ENCODE peak calls at places on chromosomes 2 and 18, in nine cellular contexts. S, Z, D, N, O, W, M, X and P are unnamed samples.

GRCh38 chr18:5627756-5628511 is 84.1 kb upstream of the EPB41L3 start:
- DNase-seq in X (no peak), W (no peak), M (no peak), Z (no peak), O (no peak), S (no peak), D (no peak), N (no peak), P (no peak)

GRCh38 chr18:32328379-32328778 is 138.5 kb downstream of the MEP1B start:
- DNase-seq in M (no peak), D (no peak), S (no peak), X (peak), W (no peak), N (no peak), Z (no peak), O (no peak), P (peak)

GRCh38 chr2:140392824-140393223 is 1612.6 kb upstream of the NXPH2 start:
- DNase-seq in D (no peak), X (peak), W (no peak), S (no peak), Z (no peak), M (no peak), N (no peak), O (no peak), P (peak)

GRCh38 chr2:127085260-127085666 is 21.7 kb downstream of the BIN1 start:
- DNase-seq in W (no peak), O (no peak), S (no peak), X (no peak), Z (no peak), D (no peak), M (peak), N (no peak), P (no peak)

GRCh38 chr2:55092439-55092838 is 42.2 kb upstream of the RTN4 start:
- DNase-seq in D (no peak), S (no peak), M (no peak), X (no peak), W (no peak), O (peak), Z (no peak), N (no peak), P (no peak)

GRCh38 chr18:35005963-35006577 is 35.1 kb upstream of the MAPRE2 start:
- DNase-seq in O (no peak), W (no peak), Z (peak), D (no peak), X (peak), S (no peak), M (no peak), N (no peak), P (peak)

GRCh38 chr2:176637497-176638166 is 368.4 kb downstream of the MTX2 start:
- DNase-seq in X (peak), Z (no peak), W (peak), N (peak), D (peak), O (peak), S (peak), M (peak), P (peak)

GRCh38 chr2:98460573-98461560 is 16.2 kb downstream of the INPP4A start:
- DNase-seq in W (peak), Z (no peak), S (peak), N (no peak), M (no peak), O (no peak), D (peak), X (no peak), P (no peak)

GRCh38 chr2:216590780-216591179 is 42.4 kb upstream of the IGFBP2 start:
- DNase-seq in S (no peak), W (peak), N (no peak), D (peak), X (peak), O (peak), Z (no peak), M (no peak), P (peak)

GRCh38 chr2:180990337-180990736 is 9.9 kb downstream of the UBE2E3 start:
- DNase-seq in O (no peak), Z (no peak), W (no peak), S (no peak), M (no peak), N (no peak), D (no peak), X (no peak), P (peak)

GRCh38 chr2:74567862-74568261 is 13.3 kb downstream of the DOK1 start:
- DNase-seq in S (no peak), N (no peak), O (no peak), X (peak), M (no peak), W (no peak), Z (no peak), D (no peak), P (peak)

GRCh38 chr2:107810734-107811133 is 16.0 kb upstream of the RGPD4 start:
- DNase-seq in S (no peak), N (no peak), W (no peak), Z (no peak), D (no peak), X (no peak), O (no peak), M (no peak), P (no peak)

GRCh38 chr2:10161206-10161931 is 38.8 kb downstream of the RRM2 start:
- DNase-seq in S (peak), W (no peak), O (peak), D (no peak), Z (no peak), X (peak), M (no peak), N (no peak), P (peak)

GRCh38 chr2:86441392-86441788 is 219 bp downstream of the KDM3A start:
- DNase-seq in W (no peak), O (no peak), S (no peak), D (no peak), N (no peak), Z (no peak), X (no peak), M (no peak), P (no peak)

GRCh38 chr18:59540819-59541218 is 156.4 kb downstream of the CCBE1 start:
- DNase-seq in W (no peak), S (no peak), N (no peak), X (peak), D (no peak), O (no peak), Z (no peak), M (no peak), P (peak)

GRCh38 chr2:230220347-230220969 is 674 bp upstream of the SP110 start:
- DNase-seq in W (no peak), N (no peak), D (no peak), M (no peak), S (no peak), O (no peak), Z (no peak), X (no peak), P (no peak)

GRCh38 chr2:41042343-41042742 is 590.5 kb upstream of the SLC8A1 start:
- DNase-seq in O (no peak), S (no peak), W (no peak), N (no peak), X (peak), D (no peak), Z (no peak), M (no peak), P (peak)

GRCh38 chr2:176501652-176502051 is 232.4 kb downstream of the MTX2 start:
- DNase-seq in M (no peak), O (no peak), D (no peak), X (no peak), S (no peak), N (no peak), Z (no peak), W (no peak), P (no peak)

GRCh38 chr2:99256677-99257076 is 1.2 kb upstream of the LYG2 start:
- DNase-seq in N (no peak), M (no peak), D (no peak), S (no peak), W (no peak), Z (no peak), X (no peak), O (no peak), P (no peak)

GRCh38 chr2:226307440-226308365 is 491.9 kb downstream of the IRS1 start:
- DNase-seq in O (no peak), D (no peak), Z (no peak), W (no peak), N (no peak), M (no peak), S (no peak), X (no peak), P (no peak)

GRCh38 chr2:188293601-188294482 is 2.2 kb downstream of the GULP1 start:
- DNase-seq in N (peak), M (peak), X (peak), D (peak), Z (peak), W (peak), S (no peak), O (peak), P (peak)

GRCh38 chr2:173432049-173432754 is 77.5 kb downstream of the CDCA7 start:
- DNase-seq in O (no peak), S (no peak), W (no peak), N (no peak), D (no peak), X (peak), Z (no peak), M (no peak), P (no peak)

GRCh38 chr2:30641765-30642341 is 165.4 kb downstream of the CAPN13 start:
- DNase-seq in S (no peak), O (no peak), X (no peak), Z (no peak), W (no peak), M (no peak), D (no peak), N (no peak), P (no peak)

GRCh38 chr2:138329591-138329990 is 172.0 kb upstream of the SPOPL start:
- DNase-seq in M (no peak), Z (no peak), D (no peak), X (no peak), N (no peak), O (no peak), S (no peak), W (no peak), P (no peak)

DNA sequence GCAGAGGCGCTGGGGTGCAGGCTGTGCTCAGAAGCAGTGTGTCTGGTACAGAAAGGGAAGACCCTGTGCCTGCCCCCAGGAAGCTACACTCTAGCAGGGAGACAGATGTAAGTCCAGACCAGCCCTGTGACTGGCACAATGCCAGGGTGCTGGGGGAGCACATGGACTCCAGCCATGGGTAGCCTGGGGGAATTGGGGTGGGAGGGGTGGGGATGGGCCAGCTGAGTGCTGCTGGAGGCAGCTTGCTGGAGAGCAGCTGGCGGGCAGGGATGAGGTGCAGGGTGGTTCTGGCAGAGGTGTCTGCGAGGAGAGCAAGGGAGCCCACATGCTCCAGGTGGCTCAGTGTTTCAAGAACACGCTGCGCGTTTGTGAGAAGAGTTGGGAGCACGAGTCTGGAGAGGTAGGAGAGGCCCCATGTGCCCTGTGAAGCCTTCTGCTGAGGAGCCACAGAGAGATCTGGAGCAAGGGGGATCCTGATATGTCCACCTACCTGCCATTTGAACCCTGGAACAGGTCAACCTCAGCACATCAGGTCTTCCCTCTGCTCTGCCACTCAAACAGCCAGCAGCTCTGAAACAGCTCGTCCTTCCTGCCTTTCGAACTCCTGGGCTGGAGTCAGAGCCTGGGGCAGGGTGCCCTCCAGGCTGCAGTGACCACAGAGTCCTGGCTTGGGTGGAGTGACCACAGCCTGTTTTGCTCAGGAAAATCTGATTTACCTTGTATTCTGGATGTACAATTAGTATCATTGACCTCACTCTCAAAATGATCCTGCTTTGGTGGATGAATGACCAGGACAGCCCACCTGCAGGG is 15.1 kb downstream of the ALLC start:
- DNase-seq in O (no peak), S (no peak), D (no peak), N (no peak), W (no peak), Z (no peak), M (no peak), X (no peak), P (no peak)
- H3K4me3 ChIP-seq in O (no peak), S (no peak), D (no peak), N (no peak), W (no peak), Z (no peak), M (no peak), X (no peak), P (no peak)

GRCh38 chr2:2134037-2134436 is 197.0 kb downstream of the MYT1L start:
- DNase-seq in M (no peak), D (no peak), N (no peak), O (no peak), Z (no peak), W (no peak), X (peak), S (no peak), P (no peak)
- TF ChIP-seq CTCF in M (no peak), D (no peak), N (no peak), O (no peak), Z (no peak), W (no peak), X (peak), S (no peak), P (no peak)

DNA sequence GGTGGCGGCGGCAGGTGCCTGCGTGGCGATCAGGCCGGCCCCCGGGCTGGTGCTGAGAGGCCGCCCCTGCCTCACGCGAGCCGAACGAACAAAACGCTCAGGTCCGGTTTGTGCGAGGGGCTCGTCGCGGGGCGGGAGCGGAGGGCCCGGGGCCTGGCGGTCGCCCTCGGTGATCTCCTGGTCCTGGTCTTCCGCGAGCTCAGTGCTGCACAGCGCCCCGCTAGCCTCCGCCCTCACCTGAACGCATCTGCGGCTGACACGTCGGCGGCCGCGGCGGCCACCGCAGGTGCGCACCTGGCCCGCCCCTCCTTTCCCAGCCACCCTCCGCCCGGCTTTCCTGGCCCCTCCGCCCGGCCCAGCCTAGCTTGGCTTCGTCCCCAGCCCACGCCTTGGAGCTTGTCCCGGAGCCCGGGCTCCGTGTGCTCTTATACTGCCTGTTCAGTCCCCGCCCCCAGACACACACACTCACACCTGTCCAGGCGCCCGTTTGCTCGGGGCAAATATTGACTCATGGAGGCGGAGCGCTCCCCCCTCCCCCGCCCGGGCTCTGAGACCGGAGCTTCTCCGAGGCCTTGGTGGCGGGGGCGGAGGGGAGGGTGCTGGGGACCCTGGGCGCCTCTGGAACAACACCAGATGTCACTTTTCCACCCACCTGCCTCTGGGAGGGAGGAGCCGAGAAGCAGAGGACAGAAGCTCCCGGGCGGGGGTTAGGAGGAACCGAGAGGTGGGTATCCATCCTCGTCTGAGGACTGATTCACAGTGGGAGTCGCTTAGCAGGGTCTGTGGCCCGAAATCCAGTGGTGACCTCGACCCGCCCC is 8.6 kb upstream of the CRYBA2 start:
- DNase-seq in M (peak), N (peak), S (no peak), W (no peak), O (peak), X (no peak), D (peak), Z (no peak), P (no peak)
- H3K4me3 ChIP-seq in M (peak), N (no peak), S (no peak), W (no peak), O (peak), X (no peak), D (peak), Z (no peak), P (no peak)

GRCh38 chr2:112583497-112584133 is 794 bp upstream of the CHCHD5 start:
- DNase-seq in N (no peak), M (no peak), X (peak), Z (no peak), W (no peak), S (no peak), D (no peak), O (no peak), P (peak)
- TF ChIP-seq CTCF in N (no peak), M (no peak), X (no peak), Z (peak), W (no peak), S (peak), D (no peak), O (no peak), P (no peak)

DNA sequence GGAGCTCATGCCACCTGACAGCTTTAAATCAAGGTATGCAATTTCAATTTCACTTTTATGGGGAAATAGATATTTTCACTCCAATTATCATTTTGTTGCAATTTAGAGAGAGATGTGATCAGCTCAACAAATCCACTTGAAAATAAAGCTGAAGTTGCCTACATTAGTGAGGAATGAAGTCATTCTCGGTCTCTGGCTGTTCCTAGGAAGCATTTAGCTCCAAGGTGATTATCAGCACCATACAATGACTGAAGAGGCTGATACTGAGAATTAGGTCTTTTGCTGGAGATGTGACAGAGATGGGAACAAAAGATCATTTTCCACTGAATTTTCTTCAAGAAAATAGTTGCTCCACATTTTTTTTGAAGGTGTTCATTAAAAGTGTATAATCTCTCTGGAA is 1303.7 kb downstream of the DPP10 start:
- DNase-seq in W (no peak), M (no peak), D (no peak), N (no peak), Z (no peak), X (no peak), O (no peak), S (no peak), P (no peak)
- H3K4me3 ChIP-seq in W (no peak), M (no peak), D (no peak), N (no peak), Z (no peak), X (no peak), O (no peak), S (no peak), P (no peak)

GRCh38 chr18:22607284-22607635 is 189.5 kb upstream of the CTAGE1 start:
- DNase-seq in D (no peak), S (no peak), Z (no peak), X (no peak), N (no peak), W (no peak), O (no peak), M (no peak), P (no peak)
- TF ChIP-seq CTCF in D (no peak), S (no peak), Z (no peak), X (no peak), N (no peak), W (no peak), O (no peak), M (no peak), P (no peak)

DNA sequence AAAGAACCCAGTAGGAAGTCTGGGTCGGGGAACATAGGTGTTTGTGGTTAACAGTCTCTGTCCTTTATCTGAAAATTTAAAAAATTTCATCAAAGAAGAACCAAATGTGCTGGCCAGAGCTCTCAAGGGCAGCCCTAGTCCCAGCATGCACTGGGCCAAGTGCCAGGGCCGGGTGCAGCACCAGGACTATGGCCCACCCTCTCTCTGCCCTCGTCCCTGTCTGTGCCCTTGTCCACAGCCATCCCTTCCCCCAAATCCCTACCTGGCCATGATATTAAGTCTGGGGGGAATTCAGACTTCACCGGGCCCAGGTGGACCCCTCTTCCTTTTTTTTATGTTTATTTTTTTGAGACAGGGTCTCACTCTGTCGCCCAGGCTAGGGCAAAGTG is 14.3 kb upstream of the ZFP36L2 start:
- DNase-seq in Z (no peak), D (no peak), O (no peak), S (no peak), X (no peak), W (no peak), N (no peak), M (no peak), P (no peak)
- H3K4me3 ChIP-seq in Z (no peak), D (no peak), O (no peak), S (no peak), X (no peak), W (no peak), N (no peak), M (no peak), P (no peak)